ENCODE peak calls at places on chromosome 6, in four cellular contexts. One of them, this sample, is unnamed.

GRCh38 chr6:40860443-40860842 is 178.6 kb downstream of the UNC5CL start:
- DNase-seq in ovary: no peak
- DNase-seq in heart right ventricle: no peak
- DNase-seq in AG04450: no peak
- DNase-seq in this sample: no peak

GRCh38 chr6:146741609-146742008 is 142.8 kb downstream of the ADGB start:
- DNase-seq in ovary: no peak
- DNase-seq in heart right ventricle: no peak
- DNase-seq in AG04450: no peak
- DNase-seq in this sample: no peak

GRCh38 chr6:27568226-27568889 is 95.5 kb upstream of the ZNF184 start:
- DNase-seq in ovary: no peak
- DNase-seq in heart right ventricle: no peak
- DNase-seq in AG04450: no peak
- DNase-seq in this sample: no peak

GRCh38 chr6:93799226-93799625 is 379.9 kb upstream of the EPHA7 start:
- DNase-seq in ovary: no peak
- DNase-seq in heart right ventricle: no peak
- DNase-seq in AG04450: no peak
- DNase-seq in this sample: no peak

GRCh38 chr6:39335780-39336541 is 13.5 kb upstream of the KCNK16 start:
- DNase-seq in ovary: no peak
- DNase-seq in heart right ventricle: no peak
- DNase-seq in AG04450: no peak
- DNase-seq in this sample: no peak

GRCh38 chr6:10042280-10042679 is 372.6 kb downstream of the TFAP2A start:
- DNase-seq in ovary: no peak
- DNase-seq in heart right ventricle: no peak
- DNase-seq in AG04450: no peak
- DNase-seq in this sample: no peak

GRCh38 chr6:28353356-28353755 is 3.6 kb downstream of the ZKSCAN3 start:
- DNase-seq in ovary: no peak
- DNase-seq in heart right ventricle: no peak
- DNase-seq in AG04450: no peak
- DNase-seq in this sample: no peak

GRCh38 chr6:111610548-111611172 is 5.0 kb upstream of the TRAF3IP2 start:
- DNase-seq in ovary: no peak
- DNase-seq in heart right ventricle: no peak
- DNase-seq in AG04450: no peak
- DNase-seq in this sample: no peak

GRCh38 chr6:113672691-113673149 is 184.4 kb upstream of the MARCKS start:
- DNase-seq in ovary: peak; percentile 63
- DNase-seq in heart right ventricle: peak; percentile 70
- DNase-seq in AG04450: no peak
- DNase-seq in this sample: no peak

GRCh38 chr6:16331328-16332174 is 93.2 kb downstream of the GMPR start:
- DNase-seq in ovary: peak; percentile 82
- DNase-seq in heart right ventricle: peak; percentile 71
- DNase-seq in AG04450: no peak
- DNase-seq in this sample: peak; percentile 65

GRCh38 chr6:26064619-26065257 is 22.5 kb upstream of the HFE start:
- DNase-seq in ovary: no peak
- DNase-seq in heart right ventricle: no peak
- DNase-seq in AG04450: peak; percentile 20
- DNase-seq in this sample: no peak

DNA sequence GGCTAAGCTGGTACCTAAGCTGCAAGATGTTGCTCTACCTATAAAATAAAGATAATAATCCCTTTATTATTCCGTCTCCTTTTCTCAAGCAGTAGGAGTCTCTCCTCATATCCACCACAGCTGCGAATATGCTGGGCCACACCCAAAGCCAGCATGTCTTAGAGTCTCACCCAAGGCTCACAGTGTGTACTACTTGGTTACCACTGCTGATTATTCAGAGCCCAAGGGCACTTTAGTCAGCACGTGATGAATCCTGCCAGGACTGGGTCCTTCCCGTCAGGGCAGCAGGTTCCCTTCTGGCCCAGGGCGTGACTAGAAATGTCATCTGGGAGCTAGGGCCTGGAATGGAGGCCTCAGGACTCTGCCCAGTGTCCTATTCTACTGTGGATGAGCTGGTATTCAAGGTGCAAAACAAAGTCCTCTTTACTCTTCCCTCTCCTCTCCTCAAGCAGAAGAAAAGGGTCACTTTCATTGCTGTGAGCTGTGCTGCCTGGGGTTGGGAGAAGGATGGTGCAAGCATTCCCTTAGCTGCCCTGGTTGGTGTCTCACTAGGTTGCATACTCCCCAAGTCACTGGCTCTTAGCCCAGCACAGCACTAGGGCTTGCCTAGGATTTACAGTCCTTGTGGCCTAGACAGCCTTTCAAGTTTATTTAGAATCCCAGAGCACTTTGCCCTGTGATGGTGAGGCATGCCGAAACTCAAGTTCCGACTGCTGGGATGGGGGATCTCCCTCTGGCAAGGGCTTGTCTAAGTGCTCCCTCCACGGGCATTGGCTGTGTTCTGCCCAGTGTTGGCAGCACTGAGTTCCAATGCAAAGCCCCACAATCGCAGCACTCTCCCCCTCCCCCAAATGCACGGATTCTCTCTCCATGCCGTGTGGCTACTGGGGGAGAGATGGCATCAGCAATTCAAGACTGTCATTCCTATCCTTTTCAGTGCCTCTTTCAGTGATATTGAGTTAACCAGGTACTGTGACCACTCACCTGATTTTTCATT is 320.2 kb downstream of the BTBD9 start:
- DNase-seq in ovary: no peak
- DNase-seq in heart right ventricle: no peak
- DNase-seq in AG04450: no peak
- DNase-seq in this sample: no peak
- H3K27ac ChIP-seq in ovary: no peak overlapping the region
- H3K27ac ChIP-seq in heart right ventricle: no peak overlapping the region
- H3K27ac ChIP-seq in AG04450: no peak overlapping the region
- H3K27ac ChIP-seq in this sample: no peak overlapping the region

DNA sequence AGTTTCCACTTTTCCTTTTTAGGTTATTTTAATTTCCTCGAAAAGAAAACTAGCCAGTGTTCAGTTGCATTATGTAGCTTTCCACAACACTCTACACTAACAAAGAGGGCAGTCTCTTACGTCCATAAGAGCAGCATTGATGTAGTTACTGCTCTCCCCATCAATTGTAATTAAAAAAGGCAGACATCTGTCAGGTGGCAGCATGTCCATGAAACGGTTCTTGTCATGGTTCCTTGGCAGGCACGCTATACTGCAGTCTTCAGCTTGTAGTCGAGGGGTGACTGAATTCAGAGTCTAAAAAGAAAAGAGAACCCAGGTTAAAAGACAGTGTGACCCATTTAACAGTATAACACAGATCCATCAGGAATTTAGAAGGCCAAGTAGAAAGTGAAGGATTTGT is 80.1 kb upstream of the THEMIS start:
- DNase-seq in ovary: no peak
- DNase-seq in heart right ventricle: no peak
- DNase-seq in AG04450: no peak
- DNase-seq in this sample: no peak
- H3K27ac ChIP-seq in ovary: no peak overlapping the region
- H3K27ac ChIP-seq in heart right ventricle: no peak overlapping the region
- H3K27ac ChIP-seq in AG04450: no peak overlapping the region
- H3K27ac ChIP-seq in this sample: no peak overlapping the region

DNA sequence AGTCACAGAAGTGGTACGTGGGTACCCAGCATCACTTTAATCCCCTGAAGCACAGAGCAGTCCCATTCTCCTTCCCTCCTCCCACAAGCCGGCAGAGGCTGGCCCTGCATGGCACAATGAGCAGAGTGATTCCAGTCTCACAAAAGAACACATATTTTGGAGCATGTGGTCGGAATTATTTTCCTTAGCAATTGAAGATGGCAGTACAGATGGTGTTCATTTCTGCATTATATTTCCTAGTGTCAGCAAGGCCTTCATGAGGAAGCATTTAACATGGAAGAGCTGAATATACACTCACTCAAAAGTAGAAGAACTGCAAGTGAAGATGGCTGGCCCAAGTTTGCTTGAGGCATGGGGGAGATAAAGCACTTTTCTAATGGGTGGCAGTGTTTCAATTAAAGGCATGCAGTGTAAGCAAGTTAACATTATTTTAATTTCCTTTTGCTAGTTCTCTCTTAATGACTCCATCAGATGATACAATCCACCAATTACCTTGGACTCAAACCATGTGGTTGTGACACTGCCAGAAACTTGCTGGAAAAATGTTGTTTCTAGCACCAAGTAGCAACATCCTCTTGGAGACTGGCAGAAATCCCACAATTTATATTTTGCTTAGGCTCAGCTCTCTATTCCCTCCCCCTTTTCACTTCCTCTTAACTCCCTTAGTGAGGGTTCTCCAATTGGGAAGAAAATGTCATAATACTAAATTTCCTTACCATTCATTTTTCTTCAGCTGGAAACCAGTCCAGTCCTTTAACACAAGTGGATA is 74.4 kb downstream of the ARHGAP18 start:
- DNase-seq in ovary: no peak
- DNase-seq in heart right ventricle: no peak
- DNase-seq in AG04450: no peak
- DNase-seq in this sample: no peak
- H3K27ac ChIP-seq in ovary: no peak overlapping the region
- H3K27ac ChIP-seq in heart right ventricle: no peak overlapping the region
- H3K27ac ChIP-seq in AG04450: no peak overlapping the region
- H3K27ac ChIP-seq in this sample: no peak overlapping the region

GRCh38 chr6:170136541-170137175 is 154.2 kb downstream of the DLL1 start:
- DNase-seq in ovary: peak; percentile 44
- DNase-seq in heart right ventricle: no peak
- DNase-seq in AG04450: no peak
- DNase-seq in this sample: no peak
- H3K27ac ChIP-seq in ovary: no peak overlapping the region
- H3K27ac ChIP-seq in heart right ventricle: peak overlapping the region; percentile 85
- H3K27ac ChIP-seq in AG04450: no peak overlapping the region
- H3K27ac ChIP-seq in this sample: peak overlapping the region; percentile 74

GRCh38 chr6:56827908-56828649 is 126.8 kb upstream of the BEND6 start:
- DNase-seq in ovary: no peak
- DNase-seq in heart right ventricle: no peak
- DNase-seq in AG04450: no peak
- DNase-seq in this sample: no peak
- H3K27ac ChIP-seq in ovary: no peak overlapping the region
- H3K27ac ChIP-seq in heart right ventricle: no peak overlapping the region
- H3K27ac ChIP-seq in AG04450: no peak overlapping the region
- H3K27ac ChIP-seq in this sample: no peak overlapping the region

GRCh38 chr6:151399679-151400078 is 8.3 kb upstream of the ZBTB2 start:
- DNase-seq in ovary: no peak
- DNase-seq in heart right ventricle: no peak
- DNase-seq in AG04450: no peak
- DNase-seq in this sample: no peak
- H3K27ac ChIP-seq in ovary: no peak overlapping the region
- H3K27ac ChIP-seq in heart right ventricle: no peak overlapping the region
- H3K27ac ChIP-seq in AG04450: no peak overlapping the region
- H3K27ac ChIP-seq in this sample: no peak overlapping the region